ENCODE peak calls at places on chromosomes 12 and 14, in five cellular contexts. One of them, this sample, is unnamed.

GRCh38 chr12:124025661-124026060 is 52.6 kb downstream of the ZNF664 start:
- DNase-seq in IMR-90: no peak
- DNase-seq in PC-3: no peak
- DNase-seq in astrocyte: no peak
- DNase-seq in mammary epithelial cell: no peak
- DNase-seq in this sample: no peak

GRCh38 chr12:117580718-117581062 is 219.3 kb upstream of the NOS1 start:
- DNase-seq in IMR-90: no peak
- DNase-seq in PC-3: peak
- DNase-seq in astrocyte: no peak
- DNase-seq in mammary epithelial cell: no peak
- DNase-seq in this sample: no peak

GRCh38 chr12:119369907-119370546 is 35.5 kb downstream of the CCDC60 start:
- DNase-seq in IMR-90: no peak
- DNase-seq in PC-3: no peak
- DNase-seq in astrocyte: no peak
- DNase-seq in mammary epithelial cell: peak
- DNase-seq in this sample: no peak

GRCh38 chr14:99789581-99789980 is 3.6 kb upstream of the EML1 start:
- DNase-seq in IMR-90: no peak
- DNase-seq in PC-3: no peak
- DNase-seq in astrocyte: no peak
- DNase-seq in mammary epithelial cell: no peak
- DNase-seq in this sample: no peak

GRCh38 chr12:3106564-3106963 is 29.4 kb downstream of the TSPAN9 start:
- DNase-seq in IMR-90: no peak
- DNase-seq in PC-3: no peak
- DNase-seq in astrocyte: no peak
- DNase-seq in mammary epithelial cell: no peak
- DNase-seq in this sample: no peak

GRCh38 chr12:107118624-107119023 is 25.3 kb upstream of the CRY1 start:
- DNase-seq in IMR-90: no peak
- DNase-seq in PC-3: no peak
- DNase-seq in astrocyte: no peak
- DNase-seq in mammary epithelial cell: no peak
- DNase-seq in this sample: no peak

GRCh38 chr12:106149096-106149784 is 10.5 kb upstream of the NUAK1 start:
- DNase-seq in IMR-90: peak
- DNase-seq in PC-3: peak
- DNase-seq in astrocyte: no peak
- DNase-seq in mammary epithelial cell: no peak
- DNase-seq in this sample: peak

GRCh38 chr12:52316701-52317100 is 4.5 kb downstream of the KRT83 start:
- DNase-seq in IMR-90: no peak
- DNase-seq in PC-3: no peak
- DNase-seq in astrocyte: no peak
- DNase-seq in mammary epithelial cell: no peak
- DNase-seq in this sample: no peak

GRCh38 chr12:53068811-53069585 is 10.2 kb downstream of the SPRYD3 start:
- DNase-seq in IMR-90: no peak
- DNase-seq in PC-3: no peak
- DNase-seq in astrocyte: no peak
- DNase-seq in mammary epithelial cell: peak
- DNase-seq in this sample: no peak

GRCh38 chr12:120037851-120038250 is 48.8 kb downstream of the BICDL1 start:
- DNase-seq in IMR-90: no peak
- DNase-seq in PC-3: peak
- DNase-seq in astrocyte: no peak
- DNase-seq in mammary epithelial cell: no peak
- DNase-seq in this sample: no peak

GRCh38 chr14:99850705-99851104 is 57.5 kb downstream of the EML1 start:
- DNase-seq in IMR-90: peak
- DNase-seq in PC-3: no peak
- DNase-seq in astrocyte: no peak
- DNase-seq in mammary epithelial cell: no peak
- DNase-seq in this sample: no peak

GRCh38 chr12:117061555-117062079 is 37.6 kb downstream of the TESC start:
- DNase-seq in IMR-90: no peak
- DNase-seq in PC-3: no peak
- DNase-seq in astrocyte: no peak
- DNase-seq in mammary epithelial cell: no peak
- DNase-seq in this sample: no peak

GRCh38 chr12:15194947-15195346 is 26.3 kb downstream of the RERG start:
- DNase-seq in IMR-90: no peak
- DNase-seq in PC-3: no peak
- DNase-seq in astrocyte: no peak
- DNase-seq in mammary epithelial cell: no peak
- DNase-seq in this sample: no peak

GRCh38 chr12:42584539-42585174 is 4.9 kb downstream of the PRICKLE1 start:
- DNase-seq in IMR-90: no peak
- DNase-seq in PC-3: no peak
- DNase-seq in astrocyte: no peak
- DNase-seq in mammary epithelial cell: no peak
- DNase-seq in this sample: peak

GRCh38 chr14:68995731-68996130 is 16.6 kb upstream of the ACTN1 start:
- DNase-seq in IMR-90: no peak
- DNase-seq in PC-3: no peak
- DNase-seq in astrocyte: no peak
- DNase-seq in mammary epithelial cell: no peak
- DNase-seq in this sample: no peak

GRCh38 chr14:69316449-69317391 is 56.8 kb downstream of the GALNT16 start:
- DNase-seq in IMR-90: peak
- DNase-seq in PC-3: peak
- DNase-seq in astrocyte: peak
- DNase-seq in mammary epithelial cell: peak
- DNase-seq in this sample: peak

GRCh38 chr14:106877527-106877926 is 1351.1 kb downstream of the TMEM121 start:
- DNase-seq in IMR-90: no peak
- DNase-seq in PC-3: no peak
- DNase-seq in astrocyte: no peak
- DNase-seq in mammary epithelial cell: no peak
- DNase-seq in this sample: no peak

GRCh38 chr12:56192582-56192981 is 3.3 kb upstream of the SMARCC2 start:
- DNase-seq in IMR-90: no peak
- DNase-seq in PC-3: no peak
- DNase-seq in astrocyte: no peak
- DNase-seq in mammary epithelial cell: no peak
- DNase-seq in this sample: no peak

GRCh38 chr14:44112774-44113460 is 394.2 kb downstream of the FSCB start:
- DNase-seq in IMR-90: no peak
- DNase-seq in PC-3: peak
- DNase-seq in astrocyte: no peak
- DNase-seq in mammary epithelial cell: peak
- DNase-seq in this sample: no peak

GRCh38 chr14:71883094-71883493 is 49.1 kb upstream of the RGS6 start:
- DNase-seq in IMR-90: no peak
- DNase-seq in PC-3: no peak
- DNase-seq in astrocyte: no peak
- DNase-seq in mammary epithelial cell: no peak
- DNase-seq in this sample: no peak

GRCh38 chr12:59164226-59164625 is 243.9 kb upstream of the LRIG3 start:
- DNase-seq in IMR-90: no peak
- DNase-seq in PC-3: no peak
- DNase-seq in astrocyte: peak
- DNase-seq in mammary epithelial cell: no peak
- DNase-seq in this sample: no peak

GRCh38 chr12:96170328-96170727 is 23.8 kb upstream of the ELK3 start:
- DNase-seq in IMR-90: no peak
- DNase-seq in PC-3: no peak
- DNase-seq in astrocyte: no peak
- DNase-seq in mammary epithelial cell: no peak
- DNase-seq in this sample: no peak

GRCh38 chr14:92254786-92255185 is 68.2 kb upstream of the SLC24A4 start:
- DNase-seq in IMR-90: peak
- DNase-seq in PC-3: no peak
- DNase-seq in astrocyte: peak
- DNase-seq in mammary epithelial cell: no peak
- DNase-seq in this sample: peak

GRCh38 chr12:29589271-29589670 is 91.8 kb upstream of the OVCH1 start:
- DNase-seq in IMR-90: peak
- DNase-seq in PC-3: no peak
- DNase-seq in astrocyte: peak
- DNase-seq in mammary epithelial cell: no peak
- DNase-seq in this sample: no peak

GRCh38 chr14:106087855-106088254 is 561.5 kb downstream of the TMEM121 start:
- DNase-seq in IMR-90: no peak
- DNase-seq in PC-3: no peak
- DNase-seq in astrocyte: no peak
- DNase-seq in mammary epithelial cell: no peak
- DNase-seq in this sample: no peak

DNA sequence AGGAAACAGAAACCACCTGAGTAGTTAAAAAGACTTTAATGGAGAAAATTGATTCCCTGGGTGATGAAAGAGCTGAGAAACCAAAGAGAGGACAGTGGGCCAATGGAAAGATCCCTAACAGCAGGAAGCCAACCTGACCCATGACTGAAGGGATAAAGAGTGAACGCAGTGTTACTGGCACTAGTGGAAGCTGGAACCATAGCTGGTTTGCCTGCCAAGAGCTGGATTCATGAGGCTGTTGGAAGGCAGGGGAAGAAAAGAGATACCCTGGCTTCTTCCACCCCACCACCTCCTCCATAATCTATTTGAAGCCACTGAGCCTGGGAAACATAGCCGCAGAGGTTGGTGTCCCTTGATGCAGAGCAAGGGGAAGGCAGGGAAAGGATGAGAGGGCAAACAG is 125.5 kb upstream of the PRKD1 start:
- DNase-seq in IMR-90: no peak
- DNase-seq in PC-3: no peak
- DNase-seq in astrocyte: no peak
- DNase-seq in mammary epithelial cell: no peak
- DNase-seq in this sample: no peak
- H2AFZ ChIP-seq in IMR-90: no peak
- H2AFZ ChIP-seq in PC-3: no peak
- H2AFZ ChIP-seq in astrocyte: no peak
- H2AFZ ChIP-seq in mammary epithelial cell: no peak
- H2AFZ ChIP-seq in this sample: no peak

GRCh38 chr12:57839996-57840395 is 6.5 kb downstream of the CTDSP2 start:
- DNase-seq in IMR-90: no peak
- DNase-seq in PC-3: no peak
- DNase-seq in astrocyte: no peak
- DNase-seq in mammary epithelial cell: no peak
- DNase-seq in this sample: no peak

GRCh38 chr12:57836442-57837375 is 9.8 kb downstream of the CTDSP2 start:
- DNase-seq in IMR-90: peak
- DNase-seq in PC-3: peak
- DNase-seq in astrocyte: peak
- DNase-seq in mammary epithelial cell: peak
- DNase-seq in this sample: peak

GRCh38 chr12:57837779-57838562 is 8.6 kb downstream of the CTDSP2 start:
- DNase-seq in IMR-90: peak
- DNase-seq in PC-3: peak
- DNase-seq in astrocyte: peak
- DNase-seq in mammary epithelial cell: peak
- DNase-seq in this sample: peak

GRCh38 chr12:57840701-57841100 is 5.8 kb downstream of the CTDSP2 start:
- DNase-seq in IMR-90: peak
- DNase-seq in PC-3: no peak
- DNase-seq in astrocyte: no peak
- DNase-seq in mammary epithelial cell: peak
- DNase-seq in this sample: peak

DNA sequence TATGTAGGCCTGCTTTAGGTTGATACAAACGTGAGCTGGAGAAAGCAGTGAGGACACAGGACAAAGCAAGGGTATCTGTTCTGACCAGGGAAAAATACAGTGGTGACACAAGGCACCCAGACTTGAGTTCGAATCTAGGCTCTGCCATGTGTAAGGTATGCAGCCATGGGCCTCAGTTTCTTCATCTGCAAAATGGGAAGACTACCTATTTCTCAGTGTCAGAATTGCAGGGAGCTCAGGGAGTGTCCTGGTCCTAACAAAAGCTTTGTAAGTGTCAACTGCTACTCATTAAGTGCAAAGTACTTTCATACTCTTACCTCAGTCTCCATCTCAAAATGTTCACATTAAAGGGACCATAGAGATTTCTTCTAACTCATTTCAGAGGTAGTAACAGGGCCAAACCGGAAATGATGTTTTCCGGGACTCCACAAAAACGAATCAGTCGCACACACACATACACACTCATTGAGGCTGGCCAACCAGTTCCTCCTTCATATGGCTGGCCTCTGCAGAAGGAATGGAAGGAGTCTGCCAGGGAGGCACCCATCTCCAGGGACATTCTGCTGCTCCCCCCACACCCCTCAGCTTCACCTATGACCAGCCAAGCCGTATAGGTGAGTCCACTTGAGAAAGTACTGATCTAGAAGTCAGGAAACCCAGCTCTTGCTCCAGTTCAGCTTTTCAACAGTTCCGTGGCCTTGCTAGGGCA is 7.8 kb downstream of the CTDSP2 start:
- DNase-seq in IMR-90: peak
- DNase-seq in PC-3: no peak
- DNase-seq in astrocyte: no peak
- DNase-seq in mammary epithelial cell: no peak
- DNase-seq in this sample: peak
- H3K9ac ChIP-seq in IMR-90: no peak
- H3K9ac ChIP-seq in PC-3: no peak
- H3K9ac ChIP-seq in astrocyte: peak
- H3K9ac ChIP-seq in mammary epithelial cell: no peak
- H3K9ac ChIP-seq in this sample: peak

GRCh38 chr14:75542585-75543091 is 20.4 kb downstream of the BATF start:
- DNase-seq in IMR-90: no peak
- DNase-seq in PC-3: no peak
- DNase-seq in astrocyte: peak
- DNase-seq in mammary epithelial cell: no peak
- DNase-seq in this sample: peak
- H3K4me3 ChIP-seq in IMR-90: no peak
- H3K4me3 ChIP-seq in PC-3: no peak
- H3K4me3 ChIP-seq in astrocyte: no peak
- H3K4me3 ChIP-seq in mammary epithelial cell: no peak
- H3K4me3 ChIP-seq in this sample: no peak

GRCh38 chr12:20704860-20705259 is 9.7 kb downstream of the SLCO1C1 start:
- DNase-seq in IMR-90: no peak
- DNase-seq in PC-3: no peak
- DNase-seq in astrocyte: no peak
- DNase-seq in mammary epithelial cell: no peak
- DNase-seq in this sample: no peak
- H2AFZ ChIP-seq in IMR-90: no peak
- H2AFZ ChIP-seq in PC-3: no peak
- H2AFZ ChIP-seq in astrocyte: no peak
- H2AFZ ChIP-seq in mammary epithelial cell: no peak
- H2AFZ ChIP-seq in this sample: no peak

DNA sequence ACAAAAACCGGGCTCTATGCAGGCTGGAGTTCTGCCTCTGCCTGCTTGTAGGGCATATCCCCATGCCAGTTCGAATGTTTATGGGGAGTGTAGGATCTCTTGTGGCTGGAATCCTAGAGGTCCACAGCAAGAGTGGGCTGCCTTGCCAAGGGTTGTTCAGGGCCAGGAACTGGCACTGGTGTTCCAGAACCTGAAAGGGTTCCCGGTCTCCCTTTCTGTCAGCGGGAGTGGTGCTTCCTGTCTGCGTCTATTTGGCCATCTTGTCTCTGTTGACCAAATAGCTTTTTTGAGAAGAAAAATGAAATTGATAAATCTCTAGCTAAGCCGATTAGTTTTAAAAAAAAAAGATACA is 17.8 kb downstream of the OLR1 start:
- DNase-seq in IMR-90: no peak
- DNase-seq in PC-3: no peak
- DNase-seq in astrocyte: no peak
- DNase-seq in mammary epithelial cell: no peak
- DNase-seq in this sample: no peak
- H3K9ac ChIP-seq in IMR-90: no peak
- H3K9ac ChIP-seq in PC-3: no peak
- H3K9ac ChIP-seq in astrocyte: peak
- H3K9ac ChIP-seq in mammary epithelial cell: no peak
- H3K9ac ChIP-seq in this sample: no peak

This sample was measured in GM23248.